ENCODE peak calls at places on chromosomes 3 and 15, in four cellular contexts. F, X, B and P are unnamed samples.

GRCh38 chr3:27312044-27312668 is 57.0 kb downstream of the NEK10 start:
- DNase-seq in B (no peak), F (peak), X (peak), P (peak)

GRCh38 chr15:79434361-79434760 is 2.2 kb downstream of the MINAR1 start:
- DNase-seq in B (no peak), F (no peak), X (no peak), P (no peak)

GRCh38 chr3:38112378-38112761 is 24.6 kb downstream of the ACAA1 start:
- DNase-seq in B (no peak), X (no peak), F (no peak), P (no peak)

GRCh38 chr3:58526124-58526957 is 10.6 kb downstream of the ACOX2 start:
- DNase-seq in B (no peak), F (peak), X (peak), P (peak)

GRCh38 chr3:120567370-120568197 is 28.6 kb upstream of the NDUFB4 start:
- DNase-seq in B (no peak), F (peak), X (peak), P (peak)

GRCh38 chr3:62723171-62723570 is 152.0 kb downstream of the CADPS start:
- DNase-seq in F (no peak), B (no peak), X (no peak), P (no peak)

GRCh38 chr3:172647823-172648222 is 63.0 kb downstream of the NCEH1 start:
- DNase-seq in F (peak), X (no peak), B (no peak), P (no peak)

GRCh38 chr3:72485649-72486048 is 362.6 kb downstream of the SHQ1 start:
- DNase-seq in B (no peak), X (peak), F (no peak), P (no peak)

GRCh38 chr3:187616307-187616939 is 53.8 kb downstream of the SST start:
- DNase-seq in X (peak), B (peak), F (peak), P (peak)

GRCh38 chr3:154177406-154177805 is 56.2 kb downstream of the ARHGEF26 start:
- DNase-seq in B (no peak), F (no peak), X (no peak), P (no peak)

GRCh38 chr15:80252281-80252619 is 237 bp upstream of the CTXND1 start:
- DNase-seq in X (no peak), F (no peak), B (no peak), P (no peak)

GRCh38 chr3:124762612-124763011 is 32.4 kb downstream of the UMPS start:
- DNase-seq in X (no peak), B (no peak), F (no peak), P (no peak)

GRCh38 chr3:133412511-133413165 is 12.8 kb downstream of the BFSP2 start:
- DNase-seq in X (no peak), B (no peak), F (no peak), P (peak)

GRCh38 chr3:22485943-22486342 is 717.2 kb upstream of the UBE2E2 start:
- DNase-seq in F (no peak), B (no peak), X (no peak), P (no peak)

GRCh38 chr3:165624761-165625160 is 212.5 kb downstream of the BCHE start:
- DNase-seq in F (no peak), X (peak), B (no peak), P (peak)

GRCh38 chr15:58521293-58521991 is 89.7 kb downstream of the LIPC start:
- DNase-seq in B (no peak), F (peak), X (peak), P (peak)

GRCh38 chr3:97949110-97949485 is 23.1 kb downstream of the RIOX2 start:
- DNase-seq in B (no peak), F (no peak), X (no peak), P (no peak)

GRCh38 chr3:171757377-171758034 is 52.8 kb downstream of the PLD1 start:
- DNase-seq in X (no peak), B (no peak), F (peak), P (no peak)

GRCh38 chr3:63724987-63725386 is 72.5 kb downstream of the SNTN start:
- DNase-seq in X (peak), F (peak), B (no peak), P (peak)

GRCh38 chr15:59349715-59350420 is 22.8 kb downstream of the MYO1E start:
- DNase-seq in X (peak), F (peak), B (no peak), P (peak)

GRCh38 chr3:43785551-43785950 is 94.8 kb downstream of the ABHD5 start:
- DNase-seq in F (no peak), B (no peak), X (peak), P (no peak)

GRCh38 chr3:156010829-156011228 is 109.5 kb upstream of the KCNAB1 start:
- DNase-seq in X (no peak), F (no peak), B (no peak), P (no peak)

DNA sequence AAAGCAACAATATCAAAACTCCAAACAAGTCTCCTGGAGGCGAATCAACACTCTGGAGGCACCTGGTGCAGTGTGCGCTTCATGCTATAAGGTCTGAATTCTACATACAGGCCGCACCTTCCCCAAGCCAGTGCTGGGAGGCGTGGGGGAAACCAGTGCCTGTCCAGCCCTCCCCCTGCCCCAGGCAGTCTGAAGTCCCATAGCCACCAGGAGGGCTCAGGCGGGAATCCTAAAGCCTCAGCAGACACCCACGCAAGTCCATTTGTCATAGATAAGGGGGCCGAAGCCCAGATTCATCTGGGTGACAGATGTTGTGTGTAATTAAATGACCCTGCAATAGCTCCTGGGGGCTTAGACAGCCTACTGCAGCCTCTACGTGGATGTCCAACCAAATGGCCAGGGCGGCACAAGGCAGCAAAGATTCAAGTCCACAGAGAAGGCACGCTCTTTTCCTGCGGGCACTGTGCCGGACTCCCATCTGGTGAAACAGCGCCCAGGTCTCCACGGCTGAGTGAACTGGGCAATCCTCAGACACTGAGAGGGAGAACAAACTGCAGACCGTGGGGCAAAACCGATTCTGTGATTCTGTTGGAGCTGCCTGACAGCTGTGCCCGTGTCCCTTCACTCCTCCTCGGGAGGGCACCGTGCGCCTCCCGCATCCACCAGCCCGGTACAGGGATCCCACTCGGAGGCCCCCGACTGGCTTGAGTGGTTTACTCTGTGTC is 64.8 kb downstream of the ATP10A start:
- DNase-seq in X (peak), F (no peak), B (no peak), P (no peak)
- H3K4me3 ChIP-seq in X (no peak), F (no peak), B (no peak), P (no peak)

GRCh38 chr15:63712828-63713520 is 115.8 kb downstream of the FBXL22 start:
- DNase-seq in B (no peak), X (no peak), F (no peak), P (no peak)
- H3K27ac ChIP-seq in B (peak), X (no peak), F (no peak), P (no peak)

GRCh38 chr3:12221663-12222062 is 63.0 kb upstream of the TIMP4 start:
- DNase-seq in F (no peak), X (no peak), B (no peak), P (no peak)
- TF ChIP-seq CTCF in F (no peak), X (no peak), B (no peak), P (no peak)

GRCh38 chr15:92653836-92654524 is 1.6 kb downstream of the FAM174B start:
- DNase-seq in X (peak), F (no peak), B (no peak), P (no peak)
- H3K4me3 ChIP-seq in X (no peak), F (no peak), B (no peak), P (no peak)